ENCODE peak calls at places on chromosomes 2 and 18, in five cellular contexts. M is SJSA1, E is cardiac muscle cell, K is aorta, H is neural progenitor cell. Z is an unnamed sample.

GRCh38 chr2:27655155-27655951 is 8.1 kb downstream of the SUPT7L start:
- DNase-seq in E (no peak), H (peak; percentile 6), M (peak; percentile 31), K (no peak), Z (no peak)

GRCh38 chr2:84963692-84964405 is 7.1 kb upstream of the KCMF1 start:
- DNase-seq in K (no peak), M (peak; percentile 64), H (no peak), E (no peak), Z (no peak)

GRCh38 chr2:120602251-120602650 is 133.4 kb upstream of the GLI2 start:
- DNase-seq in K (peak; percentile 21), E (no peak), M (no peak), H (no peak), Z (no peak)

GRCh38 chr2:54814367-54815155 is 91.1 kb downstream of the EML6 start:
- DNase-seq in M (no peak), K (no peak), E (no peak), H (no peak), Z (no peak)

GRCh38 chr2:98036349-98037000 is 40.7 kb upstream of the TMEM131 start:
- DNase-seq in H (no peak), M (no peak), E (peak; percentile 63), K (no peak), Z (no peak)

GRCh38 chr2:196510246-196510645 is 129.3 kb upstream of the CCDC150 start:
- DNase-seq in K (no peak), M (no peak), E (no peak), H (no peak), Z (no peak)

GRCh38 chr2:136378712-136379595 is 261.0 kb upstream of the CXCR4 start:
- DNase-seq in M (peak; percentile 14), E (peak; percentile 78), H (peak; percentile 80), K (no peak), Z (peak; percentile 43)

GRCh38 chr18:35683021-35683420 is 101.5 kb downstream of the GALNT1 start:
- DNase-seq in E (no peak), K (no peak), M (no peak), H (peak; percentile 53), Z (no peak)

GRCh38 chr18:49658871-49659378 is 97.1 kb downstream of the LIPG start:
- DNase-seq in H (no peak), M (no peak), K (no peak), E (no peak), Z (no peak)

GRCh38 chr2:119383410-119384140 is 16.8 kb downstream of the DBI start:
- DNase-seq in K (no peak), E (peak; percentile 15), M (no peak), H (no peak), Z (no peak)

GRCh38 chr2:220127311-220127710 is 499.9 kb downstream of the SLC4A3 start:
- DNase-seq in E (no peak), K (no peak), M (no peak), H (no peak), Z (no peak)

GRCh38 chr18:58195278-58195721 is 151.3 kb downstream of the NEDD4L start:
- DNase-seq in M (no peak), E (peak; percentile 37), K (no peak), H (peak; percentile 41), Z (no peak)

GRCh38 chr2:104864280-104864599 is 10.3 kb downstream of the POU3F3 start:
- DNase-seq in K (no peak), M (no peak), H (no peak), E (no peak), Z (no peak)

GRCh38 chr2:191247381-191248057 is 2.3 kb downstream of the MYO1B start:
- DNase-seq in E (no peak), H (no peak), K (no peak), M (peak; percentile 76), Z (no peak)

GRCh38 chr2:19351914-19352697 is 6.3 kb downstream of the OSR1 start:
- DNase-seq in E (no peak), H (peak; percentile 54), K (peak; percentile 78), M (no peak), Z (no peak)

GRCh38 chr2:65686928-65687521 is 254.6 kb upstream of the SPRED2 start:
- DNase-seq in H (no peak), K (no peak), M (no peak), E (no peak), Z (no peak)

GRCh38 chr2:205352593-205352992 is 329.7 kb upstream of the NRP2 start:
- DNase-seq in K (no peak), H (no peak), E (no peak), M (no peak), Z (no peak)

GRCh38 chr2:114925296-114926255 is 483.1 kb downstream of the DPP10 start:
- DNase-seq in E (no peak), K (no peak), M (no peak), H (no peak), Z (no peak)

GRCh38 chr2:226552571-226553285 is 246.9 kb downstream of the IRS1 start:
- DNase-seq in E (no peak), K (no peak), M (peak; percentile 60), H (no peak), Z (no peak)

GRCh38 chr18:59481436-59481835 is 122.4 kb upstream of the LMAN1 start:
- DNase-seq in E (no peak), M (no peak), K (no peak), H (no peak), Z (no peak)

GRCh38 chr2:38095996-38096861 is 20.3 kb upstream of the CYP1B1 start:
- DNase-seq in H (peak; percentile 7), K (peak; percentile 76), E (peak; percentile 18), M (peak; percentile 97), Z (no peak)

GRCh38 chr2:239365782-239366435 is 34.9 kb downstream of the HDAC4 start:
- DNase-seq in K (no peak), E (no peak), H (no peak), M (no peak), Z (no peak)

DNA sequence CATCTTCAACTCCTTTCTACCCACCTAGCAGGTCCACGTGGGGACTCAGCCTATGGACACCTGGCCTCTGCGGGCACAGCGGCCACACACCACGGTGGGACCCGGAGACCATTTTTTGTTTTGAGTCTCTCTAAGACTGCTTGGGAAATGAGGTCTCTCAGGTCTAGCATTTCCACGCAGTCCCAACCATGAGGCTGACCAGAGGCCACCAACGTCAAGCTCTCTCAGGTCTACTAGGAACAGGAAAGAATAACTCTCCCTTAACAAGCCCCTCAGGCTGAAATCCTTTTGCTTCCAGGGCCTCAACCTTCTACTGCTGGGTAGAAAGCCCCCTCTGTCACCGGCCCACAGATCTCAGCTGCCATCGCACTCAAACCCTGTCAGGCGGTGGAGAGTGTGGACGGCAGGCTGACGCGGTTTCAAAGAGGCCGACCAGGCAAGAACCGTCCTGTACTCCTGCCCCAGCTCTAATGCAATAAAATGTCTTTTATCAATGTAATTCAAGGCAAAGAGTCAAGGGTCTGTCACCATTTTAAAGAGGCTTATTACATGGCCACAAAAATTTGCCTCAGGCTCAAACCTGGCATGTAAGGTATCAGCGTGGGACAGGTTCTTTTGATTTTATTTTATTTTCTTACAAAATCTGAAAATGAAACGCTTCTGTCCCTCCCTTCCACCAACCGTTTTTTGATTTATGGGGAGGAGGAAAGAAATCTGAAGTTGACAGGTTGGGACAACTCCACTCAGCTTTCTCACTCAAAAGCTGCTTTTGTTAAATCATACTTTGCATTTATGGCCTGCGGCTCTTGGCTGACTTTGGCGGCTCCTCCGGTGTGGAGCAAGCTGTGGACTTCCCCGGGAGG is 74.0 kb downstream of the BCL11A start:
- DNase-seq in H (no peak), M (no peak), E (no peak), K (no peak), Z (no peak)
- H3K4me1 ChIP-seq in H (peaks cover 31% of the 10 kb centered on the region), M (peaks cover 24% of the 10 kb centered on the region), E (peaks cover 24% of the 10 kb centered on the region), K (no peaks in the 10 kb centered on the region), Z (peaks cover 16% of the 10 kb centered on the region)

DNA sequence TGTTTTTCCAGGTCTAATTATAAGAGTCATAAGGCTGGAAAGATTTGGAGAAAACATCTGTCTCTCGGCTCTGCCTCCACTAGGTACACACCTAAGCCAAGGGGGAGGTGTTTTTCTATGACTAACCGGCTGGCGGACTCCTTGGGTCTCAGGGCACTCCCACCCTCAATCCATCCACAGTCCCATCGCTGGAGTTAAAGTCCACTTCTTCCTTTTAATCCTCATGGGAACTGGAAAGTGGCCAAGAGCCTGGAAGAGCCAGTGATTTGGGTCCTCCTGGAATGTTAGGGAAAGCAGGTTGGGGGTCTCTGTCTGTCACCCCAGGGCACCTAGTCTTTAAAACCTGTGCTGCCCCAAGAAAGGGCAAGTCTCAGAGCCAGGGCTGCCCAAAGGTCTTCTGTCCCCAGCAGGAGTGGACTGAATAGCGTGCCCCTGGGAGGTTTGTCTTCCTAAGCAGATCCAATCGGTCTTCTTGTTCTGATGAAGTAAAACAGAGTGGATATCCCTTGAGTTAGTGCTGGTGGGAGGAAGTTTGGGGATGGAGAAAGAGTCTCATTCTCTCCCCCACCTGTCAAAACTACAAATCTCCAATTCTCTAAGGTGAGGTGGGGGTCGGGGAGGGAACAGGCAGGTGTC is 66.4 kb downstream of the MCFD2 start:
- DNase-seq in M (no peak), K (no peak), E (no peak), H (no peak), Z (no peak)
- H3K4me1 ChIP-seq in M (peaks cover 72% of the 10 kb centered on the region), K (peaks cover 4% of the 10 kb centered on the region), E (peaks cover 8% of the 10 kb centered on the region), H (no peaks in the 10 kb centered on the region), Z (peaks cover 1% of the 10 kb centered on the region)

GRCh38 chr18:61019902-61020301 is 313.3 kb upstream of the CDH20 start:
- DNase-seq in E (no peak), K (no peak), H (no peak), M (no peak), Z (no peak)

DNA sequence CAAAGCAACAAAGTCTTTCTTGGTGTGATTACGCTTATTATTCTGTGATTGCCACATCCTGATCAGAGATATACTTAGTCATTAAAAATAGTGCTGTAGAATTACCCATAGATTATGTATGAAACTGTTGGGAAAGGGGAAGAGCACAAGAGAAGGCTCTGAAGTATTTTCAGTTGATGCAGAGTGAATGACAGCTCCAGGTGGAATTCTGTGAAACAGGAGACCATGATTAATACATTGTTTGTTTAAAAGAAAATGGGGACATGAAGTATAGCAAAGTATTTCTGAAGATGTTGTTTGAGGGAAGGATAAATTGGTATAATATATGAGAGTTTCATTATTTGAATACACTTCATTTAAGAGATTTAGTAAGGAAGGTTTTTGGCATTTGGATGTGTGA is 307.6 kb upstream of the CDH20 start:
- DNase-seq in E (no peak), M (no peak), H (no peak), K (no peak), Z (no peak)
- H3K4me1 ChIP-seq in E (no peaks in the 10 kb centered on the region), M (no peaks in the 10 kb centered on the region), H (no peaks in the 10 kb centered on the region), K (no peaks in the 10 kb centered on the region), Z (no peaks in the 10 kb centered on the region)

DNA sequence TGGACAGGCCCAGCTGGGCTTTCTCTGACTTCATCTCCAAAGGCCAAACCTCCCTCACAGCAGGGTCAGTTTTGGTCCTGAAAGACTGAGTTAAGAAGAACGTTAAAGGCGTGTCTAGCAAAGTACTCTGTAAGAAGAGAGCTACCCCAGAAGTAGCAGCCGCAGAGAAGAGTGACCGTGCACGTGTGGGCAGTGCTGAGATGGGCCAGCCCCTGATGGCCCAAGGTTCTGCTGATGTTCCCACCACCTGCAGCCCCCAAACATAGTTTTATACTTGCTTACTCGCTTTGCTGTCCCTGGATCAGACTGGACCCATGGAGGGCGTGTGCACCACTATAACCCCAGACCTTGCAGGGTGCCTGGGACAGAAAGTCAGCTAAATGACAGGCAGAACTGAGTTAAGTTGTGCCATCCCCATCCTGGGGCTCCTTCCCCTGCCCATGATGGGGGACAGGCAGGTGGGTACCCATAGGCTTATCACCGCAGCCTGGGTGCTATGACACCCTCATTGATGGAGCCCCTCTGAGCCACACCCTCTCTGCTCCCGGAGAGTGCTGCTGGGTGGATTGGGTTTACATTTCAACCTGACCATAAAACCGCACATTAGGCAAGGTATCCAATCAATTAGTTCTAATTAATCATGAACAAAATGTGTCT is 367.3 kb upstream of the HS6ST1 start:
- DNase-seq in H (no peak), K (no peak), E (no peak), M (no peak), Z (no peak)
- H3K4me1 ChIP-seq in H (no peaks in the 10 kb centered on the region), K (no peaks in the 10 kb centered on the region), E (no peaks in the 10 kb centered on the region), M (no peaks in the 10 kb centered on the region), Z (no peaks in the 10 kb centered on the region)

Z was measured in iPS DF 6.9.